ENCODE peak calls at places on chromosomes 5 and 9, in four cellular contexts. T, V, H and Y are unnamed samples.

GRCh38 chr5:27702339-27702820 is 664.0 kb upstream of the CDH9 start:
- DNase-seq in T (no peak), V (no peak), H (peak), Y (no peak)

GRCh38 chr9:37902804-37903580 is 935 bp downstream of the SLC25A51 start:
- DNase-seq in T (no peak), V (no peak), H (peak), Y (no peak)

GRCh38 chr5:167392252-167392651 is 899.2 kb upstream of the WWC1 start:
- DNase-seq in T (no peak), V (no peak), H (no peak), Y (no peak)

GRCh38 chr5:1998716-1999317 is 116.1 kb upstream of the IRX4 start:
- DNase-seq in T (no peak), V (no peak), H (no peak), Y (no peak)

GRCh38 chr9:33105939-33106338 is 29.5 kb upstream of the SMU1 start:
- DNase-seq in T (no peak), V (no peak), H (no peak), Y (no peak)

GRCh38 chr5:179235416-179236400 is 109.6 kb downstream of the ADAMTS2 start:
- DNase-seq in T (no peak), V (no peak), H (no peak), Y (no peak)

GRCh38 chr5:152505442-152506042 is 100.5 kb upstream of the NMUR2 start:
- DNase-seq in T (peak), V (peak), H (peak), Y (no peak)

GRCh38 chr5:109880907-109881685 is 191.4 kb downstream of the MAN2A1 start:
- DNase-seq in T (no peak), V (no peak), H (no peak), Y (no peak)

GRCh38 chr5:17132444-17133083 is 84.9 kb upstream of the BASP1 start:
- DNase-seq in T (no peak), V (peak), H (peak), Y (no peak)

GRCh38 chr9:134410835-134411217 is 84.6 kb downstream of the RXRA start:
- DNase-seq in T (no peak), V (no peak), H (no peak), Y (no peak)

GRCh38 chr5:150595466-150596031 is 44.9 kb upstream of the SYNPO start:
- DNase-seq in T (no peak), V (no peak), H (no peak), Y (no peak)

GRCh38 chr5:38381361-38381760 is 123.0 kb downstream of the EGFLAM start:
- DNase-seq in T (no peak), V (no peak), H (no peak), Y (no peak)

GRCh38 chr5:154610321-154611154 is 132.5 kb upstream of the HAND1 start:
- DNase-seq in T (peak), V (peak), H (peak), Y (peak)

GRCh38 chr5:86909461-86909881 is 291.7 kb downstream of the COX7C start:
- DNase-seq in T (no peak), V (peak), H (no peak), Y (no peak)

GRCh38 chr5:71471193-71471592 is 15.7 kb downstream of the BDP1 start:
- DNase-seq in T (no peak), V (no peak), H (peak), Y (no peak)

GRCh38 chr5:115415143-115415491 is 118.7 kb upstream of the CCDC112 start:
- DNase-seq in T (no peak), V (no peak), H (no peak), Y (no peak)

GRCh38 chr5:34007116-34007674 is 655 bp downstream of the AMACR start:
- DNase-seq in T (no peak), V (no peak), H (peak), Y (no peak)

GRCh38 chr5:28808967-28809810 is 1770.8 kb upstream of the CDH9 start:
- DNase-seq in T (no peak), V (no peak), H (no peak), Y (no peak)